ENCODE peak calls at places on chromosomes 13 and 19, in seven cellular contexts. G is suprapubic skin, H is IMR-90, Y is adrenal gland, Z is Peyer's patch, P is body of pancreas, F is A549. B is an unnamed sample. For H3K4me1, the result is how much of the 10 kb centered on the place peaks cover.

GRCh38 chr13:36673352-36673751 is 468 bp upstream of the SERTM1 start:
- DNase-seq in Z (no peak), P (no peak), Y (no peak), G (peak), H (no peak), F (no peak), B (no peak)

GRCh38 chr13:20340759-20341161 is 108.6 kb upstream of the GJB6 start:
- DNase-seq in Z (no peak), Y (peak), H (no peak), F (no peak), G (no peak), P (no peak), B (no peak)

GRCh38 chr19:49752701-49753100 is 10.4 kb downstream of the TSKS start:
- DNase-seq in Z (no peak), P (no peak), Y (no peak), F (no peak), H (no peak), G (no peak), B (no peak)

GRCh38 chr19:5216141-5216847 is 124.3 kb downstream of the PTPRS start:
- DNase-seq in P (no peak), Z (no peak), H (no peak), G (no peak), Y (no peak), F (no peak), B (no peak)

GRCh38 chr19:35439921-35440320 is 8.1 kb upstream of the FFAR2 start:
- DNase-seq in P (no peak), F (no peak), Y (no peak), G (no peak), Z (no peak), H (no peak), B (no peak)

GRCh38 chr13:48579167-48579918 is 46.5 kb upstream of the RCBTB2 start:
- DNase-seq in H (no peak), G (no peak), Y (peak), F (no peak), Z (no peak), P (no peak), B (no peak)

GRCh38 chr13:25874907-25875306 is 176.9 kb downstream of the SHISA2 start:
- DNase-seq in Z (no peak), G (no peak), Y (peak), H (no peak), P (no peak), F (no peak), B (no peak)

GRCh38 chr19:18743281-18743825 is 47.8 kb downstream of the COMP start:
- DNase-seq in G (no peak), P (peak), H (peak), F (no peak), Z (peak), Y (peak), B (no peak)

GRCh38 chr13:22311734-22312404 is 641.0 kb downstream of the FGF9 start:
- DNase-seq in P (no peak), F (no peak), G (no peak), Y (no peak), H (no peak), Z (no peak), B (peak)

GRCh38 chr19:38571682-38572081 is 46.1 kb downstream of the MAP4K1 start:
- DNase-seq in F (no peak), G (no peak), Y (no peak), H (no peak), Z (no peak), P (no peak), B (no peak)

GRCh38 chr13:113656015-113656588 is 1.9 kb downstream of the ATP4B start:
- DNase-seq in F (no peak), Z (peak), H (no peak), Y (no peak), P (peak), G (peak), B (no peak)

GRCh38 chr19:29841559-29842367 is 30.0 kb downstream of the CCNE1 start:
- DNase-seq in F (peak), Y (peak), H (peak), P (no peak), Z (no peak), G (no peak), B (no peak)

GRCh38 chr13:59665736-59666135 is 498.0 kb downstream of the DIAPH3 start:
- DNase-seq in Y (no peak), P (no peak), Z (no peak), H (peak), F (no peak), G (no peak), B (no peak)

DNA sequence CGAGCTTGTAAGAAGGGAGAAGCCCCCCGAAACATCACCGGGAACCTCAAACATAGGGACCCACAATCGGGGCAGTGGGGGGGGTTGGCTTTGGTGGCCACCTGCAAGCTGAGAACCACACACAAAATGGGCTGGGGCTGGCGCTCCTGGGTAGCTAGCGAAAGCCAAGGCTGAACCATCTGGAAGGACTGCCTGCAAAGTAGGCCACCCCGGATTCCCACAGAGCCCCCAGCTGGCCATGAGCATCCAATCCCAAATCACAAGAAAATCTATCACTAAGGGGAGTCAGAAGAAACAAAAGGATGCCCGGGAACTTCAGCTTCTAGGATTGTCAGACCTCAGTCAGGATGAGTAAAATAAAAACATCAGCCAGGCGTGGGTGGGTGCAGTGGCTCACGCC is 2.8 kb upstream of the PSPN start:
- DNase-seq in G (no peak), F (no peak), P (no peak), H (no peak), Y (no peak), Z (no peak), B (no peak)
- H3K4me1 ChIP-seq in G (under half), F (under half), P (under half), H (under half), Y (under half), Z (under half), B (under half)

DNA sequence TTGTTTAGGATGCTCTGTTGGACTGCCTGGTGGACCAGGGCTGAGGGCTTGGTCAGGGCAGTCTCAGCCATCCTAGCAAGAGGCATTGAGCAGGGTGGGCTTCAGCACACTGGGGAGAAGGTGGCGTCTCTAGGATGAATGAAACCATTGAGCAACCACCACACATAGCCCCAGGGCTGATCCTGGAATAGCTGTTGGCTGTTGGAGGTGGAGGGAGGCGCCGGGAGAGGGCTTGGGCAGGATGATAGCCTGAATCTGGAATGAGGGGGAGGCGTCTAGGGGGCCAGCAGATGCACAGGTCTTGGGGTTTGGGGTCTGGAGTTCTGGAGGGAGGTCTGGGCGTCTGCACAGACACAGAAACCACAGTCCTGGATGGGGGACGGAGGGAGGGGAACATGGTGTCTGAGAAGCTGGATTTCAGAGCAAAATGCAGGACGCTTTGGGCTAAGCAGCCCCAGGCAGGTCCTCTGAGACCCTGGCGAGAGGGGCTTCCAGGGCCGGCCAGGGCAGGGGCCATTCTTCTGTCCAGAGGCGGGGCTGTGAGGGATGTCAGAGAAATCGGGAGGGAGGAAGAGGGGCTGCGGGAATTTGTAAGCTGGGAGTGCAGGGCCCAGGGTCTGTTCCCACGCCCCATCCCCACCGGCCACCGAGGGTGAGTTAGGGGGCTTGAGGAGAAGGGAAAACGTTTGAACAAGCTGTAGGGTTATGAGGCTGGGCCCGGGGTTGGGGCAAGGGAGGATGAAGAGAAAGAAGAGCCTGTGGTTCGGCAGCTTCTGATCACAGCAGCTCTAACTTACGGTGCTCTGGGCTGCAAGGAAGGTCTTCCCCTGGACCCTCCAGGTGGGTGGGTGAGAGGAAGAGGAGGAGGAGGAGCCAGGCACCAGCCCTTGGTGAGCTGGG is 5.2 kb downstream of the TRAPPC5 start:
- DNase-seq in P (no peak), G (no peak), H (no peak), F (no peak), Z (no peak), Y (no peak), B (no peak)
- TF ChIP-seq POLR2A in P (no peak), G (no peak), H (no peak), F (peak), Z (no peak), Y (no peak), B (no peak)

GRCh38 chr19:45885556-45886426 is at the start of gene IRF2BP1:
- DNase-seq in H (peak), Z (peak), G (peak), Y (peak), P (peak), F (peak), B (peak)

GRCh38 chr19:45889210-45889885 is 3.4 kb upstream of the IRF2BP1 start:
- DNase-seq in P (no peak), Y (no peak), F (no peak), G (no peak), Z (no peak), H (no peak), B (no peak)

GRCh38 chr19:45884682-45885555 is 1.0 kb downstream of the IRF2BP1 start:
- DNase-seq in H (no peak), Z (no peak), F (no peak), G (no peak), P (peak), Y (no peak), B (no peak)

GRCh38 chr19:45886427-45887310 is 728 bp upstream of the IRF2BP1 start:
- DNase-seq in Z (peak), F (peak), P (peak), Y (peak), H (peak), G (peak), B (peak)

DNA sequence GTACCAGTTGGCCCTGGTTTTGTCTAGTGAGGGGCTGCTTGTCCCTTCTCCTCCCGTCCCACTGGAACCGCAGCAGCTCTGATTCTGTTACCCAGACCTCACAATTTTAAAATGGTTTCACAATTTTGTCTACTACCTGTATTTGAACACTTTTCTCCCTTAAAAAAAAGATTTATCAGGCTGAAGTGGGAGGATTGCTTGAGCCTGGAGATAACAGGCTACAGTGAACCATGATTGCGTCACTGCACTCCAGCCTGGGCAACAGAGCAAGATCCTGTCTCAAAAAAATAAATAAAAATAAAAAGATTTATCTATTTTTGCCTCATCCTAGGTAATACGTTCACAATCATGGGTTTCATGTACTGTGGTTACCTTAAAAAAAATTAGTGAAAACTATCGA is 1.4 kb upstream of the IRF2BP1 start:
- DNase-seq in G (no peak), F (no peak), Y (peak), Z (no peak), H (no peak), P (no peak), B (no peak)
- H3K4me3 ChIP-seq in G (peak), F (peak), Y (peak), Z (peak), H (peak), P (no peak), B (peak)

GRCh38 chr13:50226515-50227147 is 211.4 kb downstream of the KCNRG start:
- DNase-seq in Z (no peak), P (no peak), F (no peak), H (no peak), Y (no peak), G (no peak), B (no peak)

GRCh38 chr13:50222569-50223332 is 207.5 kb downstream of the KCNRG start:
- DNase-seq in G (no peak), P (peak), F (no peak), H (peak), Y (peak), Z (no peak), B (peak)

GRCh38 chr13:50227356-50227755 is 212.1 kb downstream of the KCNRG start:
- DNase-seq in H (no peak), G (no peak), F (no peak), P (no peak), Y (no peak), Z (no peak), B (no peak)

GRCh38 chr13:50224534-50224933 is 209.3 kb downstream of the KCNRG start:
- DNase-seq in F (no peak), P (no peak), Y (no peak), H (peak), G (no peak), Z (no peak), B (no peak)

DNA sequence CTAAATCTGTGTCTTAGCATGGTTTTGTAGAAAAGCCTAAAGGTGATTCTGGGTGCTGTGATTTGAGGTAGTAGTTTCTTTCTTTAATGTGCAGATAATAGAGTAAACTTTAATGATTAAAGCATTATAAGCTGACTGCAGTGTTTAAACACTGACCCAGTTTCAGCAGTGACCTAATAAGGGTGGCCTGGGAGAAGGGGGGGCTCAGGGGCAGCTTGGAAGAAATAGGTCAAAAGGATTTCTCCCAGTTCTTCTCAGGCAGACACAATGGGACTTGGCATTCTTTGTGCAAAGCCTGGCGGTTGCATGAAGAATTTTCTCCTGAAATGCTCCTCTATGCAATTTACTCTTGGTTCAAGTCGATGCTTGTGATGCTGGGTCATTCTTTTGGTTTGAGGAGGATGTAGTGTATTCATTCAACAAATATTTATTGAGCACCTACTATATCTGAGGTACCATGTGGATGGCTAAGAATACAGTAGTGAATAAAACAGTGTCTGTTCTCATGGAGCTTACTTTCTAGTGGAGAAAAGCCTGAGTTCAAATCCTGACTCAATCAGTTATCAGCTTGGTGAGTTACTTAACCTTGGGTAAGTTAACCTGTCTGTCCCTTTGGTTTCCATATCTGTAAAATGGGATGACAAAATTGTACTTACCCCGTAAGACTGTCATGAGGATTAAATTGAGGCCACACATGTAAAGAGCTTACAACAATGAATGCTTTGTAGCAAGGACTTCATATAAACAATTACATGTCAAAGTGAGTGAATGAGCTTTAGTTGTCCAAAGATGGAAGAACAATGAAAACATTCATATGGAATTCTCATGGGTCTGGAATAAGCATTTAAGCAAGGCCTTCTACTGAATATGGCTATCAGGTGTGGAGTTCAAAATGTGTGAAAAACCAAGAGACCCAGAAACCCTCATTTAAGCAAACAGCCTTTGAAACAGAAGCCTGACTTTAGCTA is 210.2 kb downstream of the KCNRG start:
- DNase-seq in G (no peak), Z (no peak), H (no peak), F (no peak), P (no peak), Y (peak), B (no peak)
- H3K4me1 ChIP-seq in G (under half), Z (under half), H (under half), F (under half), P (under half), Y (under half), B (under half)

GRCh38 chr19:6586056-6586455 is 4.9 kb downstream of the CD70 start:
- DNase-seq in F (no peak), H (no peak), Y (no peak), G (no peak), Z (no peak), P (no peak), B (no peak)
- TF ChIP-seq POLR2A in F (no peak), H (no peak), Y (no peak), G (no peak), Z (no peak), P (no peak), B (no peak)

DNA sequence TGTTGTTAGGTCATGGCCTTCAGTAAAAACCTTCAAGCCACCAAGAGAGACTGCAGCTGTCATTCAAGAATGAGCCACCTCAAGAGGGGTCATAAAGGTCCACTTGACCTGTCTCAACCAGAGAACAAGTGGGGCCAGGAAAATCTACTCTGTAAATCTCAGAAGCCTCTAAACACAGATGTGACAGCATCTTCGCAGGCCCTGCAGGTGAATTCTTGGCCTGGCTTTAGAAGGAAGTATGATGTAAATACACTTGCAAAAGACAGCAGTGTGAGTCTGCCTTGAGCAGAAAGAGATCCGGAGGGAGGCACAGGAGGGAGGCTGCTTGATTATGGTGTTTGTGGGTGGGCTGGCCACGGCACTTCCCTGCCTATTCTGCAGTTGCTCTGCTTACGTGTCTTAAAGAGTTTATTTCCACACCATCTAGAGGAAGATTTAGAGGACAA is 1082.9 kb downstream of the UQCRFS1 start:
- DNase-seq in H (no peak), Y (no peak), P (no peak), Z (no peak), F (no peak), G (no peak), B (no peak)
- H3K4me3 ChIP-seq in H (no peak), Y (no peak), P (no peak), Z (no peak), F (no peak), G (no peak), B (no peak)

DNA sequence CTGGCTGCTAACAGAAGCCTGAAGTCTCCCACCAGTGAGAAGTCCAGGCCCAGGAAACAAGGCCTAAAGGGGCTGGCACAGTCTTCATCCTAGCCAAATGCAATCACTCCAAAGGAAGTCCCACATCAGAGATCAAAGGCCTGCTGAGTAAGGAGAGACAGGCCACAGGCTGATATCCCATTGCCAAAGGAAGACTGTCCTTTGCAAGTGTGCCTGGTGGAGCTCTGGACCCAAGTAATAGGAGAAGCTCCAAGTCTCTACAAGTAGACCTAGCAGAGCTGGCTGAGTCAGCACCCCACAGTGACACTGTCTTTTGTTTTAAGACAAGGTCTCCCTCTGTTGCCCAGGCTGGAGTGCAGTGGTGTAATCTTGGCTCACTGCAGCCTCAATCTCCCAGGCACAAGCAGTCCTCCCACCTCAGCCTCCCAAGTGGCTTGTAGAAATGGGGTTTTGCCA is 4.5 kb downstream of the DBP start:
- DNase-seq in H (peak), G (no peak), F (no peak), P (no peak), Y (peak), Z (no peak), B (no peak)
- H3K4me1 ChIP-seq in H (under half), G (half or more), F (under half), P (under half), Y (half or more), Z (under half), B (half or more)

GRCh38 chr13:74135306-74136088 is 1.3 kb upstream of the KLF12 start:
- DNase-seq in Y (peak), G (peak), Z (peak), H (peak), P (peak), F (peak), B (peak)
- TF ChIP-seq POLR2A in Y (no peak), G (no peak), Z (no peak), H (no peak), P (peak), F (peak), B (peak)

DNA sequence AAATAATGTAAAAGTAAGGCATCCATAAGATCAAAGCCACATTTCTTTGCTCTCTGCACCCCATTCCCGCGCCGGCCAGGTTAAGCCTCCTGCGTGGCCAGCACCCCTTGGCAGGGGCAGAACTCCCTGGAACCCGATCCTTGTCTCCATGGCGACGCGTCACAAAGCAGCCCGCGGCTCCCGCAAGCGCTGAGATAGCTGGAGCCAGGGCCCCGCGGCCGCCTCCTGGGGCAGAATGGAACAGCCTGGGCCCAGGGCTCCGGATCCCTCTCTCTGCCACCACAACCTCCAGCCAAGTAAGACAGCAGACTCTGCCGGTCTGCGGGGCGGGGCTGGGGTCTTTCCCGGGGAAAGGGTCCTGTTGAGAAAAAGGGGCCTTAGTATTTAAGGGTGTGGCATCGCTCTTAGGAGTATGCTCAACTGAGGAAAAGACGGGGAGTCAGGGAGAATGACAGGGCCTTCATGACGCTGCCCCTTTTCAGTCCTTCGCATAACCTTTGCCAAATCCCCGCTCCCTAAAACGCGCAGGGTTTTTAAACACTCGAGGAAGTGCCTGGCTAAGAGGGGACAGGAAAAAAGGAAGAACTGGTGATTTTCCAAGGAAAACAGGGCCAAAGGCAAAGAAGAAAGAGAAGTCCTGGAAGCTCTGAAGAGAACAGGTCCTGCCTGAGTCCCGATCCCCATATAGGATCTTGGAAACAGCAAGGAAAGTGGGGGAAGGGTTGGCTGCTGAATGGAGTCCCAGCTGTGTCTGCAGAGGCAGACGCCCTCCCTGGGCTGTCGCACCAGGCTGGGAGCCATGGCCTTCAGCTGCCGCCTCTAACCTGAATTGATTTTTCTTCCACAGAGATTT is at the start of gene TEX26:
- DNase-seq in Z (no peak), H (no peak), Y (no peak), G (no peak), P (no peak), F (no peak), B (no peak)
- H3K4me3 ChIP-seq in Z (no peak), H (no peak), Y (no peak), G (no peak), P (no peak), F (no peak), B (no peak)